ENCODE peak calls at places on chromosomes 6 and 20, in five cellular contexts. R is stomach; F is heart left ventricle; V is adrenal gland; U is naive thymus-derived CD4-positive, alpha-beta T cell. W is an unnamed sample. For H3K27me3, the result is how much of the 10 kb centered on the place peaks cover.

GRCh38 chr20:117518-117917 is 24.9 kb upstream of the DEFB126 start:
- DNase-seq in R (no peak), F (no peak), V (no peak), U (no peak), W (no peak)

GRCh38 chr20:53779822-53780221 is 186.2 kb upstream of the ZNF217 start:
- DNase-seq in R (no peak), F (no peak), V (no peak), U (no peak), W (no peak)

GRCh38 chr20:25282034-25282781 is 34.3 kb downstream of the PYGB start:
- DNase-seq in R (peak), F (peak), V (peak), U (no peak), W (peak)

GRCh38 chr20:4956200-4956810 is 45.0 kb downstream of the SLC23A2 start:
- DNase-seq in R (no peak), F (no peak), V (no peak), U (peak), W (no peak)

GRCh38 chr6:3997144-3997770 is 81.7 kb downstream of the FAM217A start:
- DNase-seq in R (no peak), F (no peak), V (no peak), U (no peak), W (no peak)

GRCh38 chr6:155154158-155154830 is 109.5 kb upstream of the CLDN20 start:
- DNase-seq in R (no peak), F (no peak), V (no peak), U (no peak), W (no peak)

GRCh38 chr6:42569102-42570028 is 5.5 kb downstream of the UBR2 start:
- DNase-seq in R (no peak), F (no peak), V (no peak), U (no peak), W (no peak)

GRCh38 chr6:112150363-112150762 is 63.0 kb downstream of the FAM229B start:
- DNase-seq in R (no peak), F (peak), V (no peak), U (no peak), W (no peak)

GRCh38 chr6:63449714-63450113 is 122.6 kb upstream of the LOC128125822 start:
- DNase-seq in R (no peak), F (no peak), V (no peak), U (no peak), W (no peak)

GRCh38 chr6:142886431-142887170 is 58.4 kb downstream of the HIVEP2 start:
- DNase-seq in R (no peak), F (no peak), V (no peak), U (peak), W (no peak)

GRCh38 chr6:166351715-166352285 is 9.5 kb upstream of the SFT2D1 start:
- DNase-seq in R (no peak), F (no peak), V (no peak), U (no peak), W (no peak)

GRCh38 chr6:25777031-25777430 is 22.5 kb downstream of the SLC17A4 start:
- DNase-seq in R (no peak), F (no peak), V (no peak), U (no peak), W (no peak)

GRCh38 chr20:34345426-34345757 is 17.7 kb upstream of the ITCH start:
- DNase-seq in R (no peak), F (no peak), V (no peak), U (no peak), W (no peak)

GRCh38 chr6:134754013-134754690 is 195.7 kb downstream of the ALDH8A1 start:
- DNase-seq in R (no peak), F (no peak), V (no peak), U (no peak), W (no peak)

GRCh38 chr6:27237089-27237723 is 10.3 kb upstream of the PRSS16 start:
- DNase-seq in R (no peak), F (no peak), V (no peak), U (no peak), W (no peak)

GRCh38 chr20:46182271-46182670 is 64.2 kb downstream of the CD40 start:
- DNase-seq in R (no peak), F (no peak), V (no peak), U (no peak), W (no peak)

GRCh38 chr6:900716-901605 is 208.0 kb upstream of the EXOC2 start:
- DNase-seq in R (no peak), F (no peak), V (no peak), U (no peak), W (no peak)

GRCh38 chr6:33411632-33412005 is 805 bp downstream of the PHF1 start:
- DNase-seq in R (no peak), F (no peak), V (no peak), U (no peak), W (no peak)

GRCh38 chr6:26538936-26539615 is 910 bp downstream of the HMGN4 start:
- DNase-seq in R (no peak), F (no peak), V (no peak), U (no peak), W (no peak)

GRCh38 chr6:56440551-56440981 is 193.2 kb upstream of the COL21A1 start:
- DNase-seq in R (peak), F (no peak), V (no peak), U (no peak), W (no peak)

GRCh38 chr6:30913721-30914075 is 340 bp upstream of the VARS2 start:
- DNase-seq in R (no peak), F (no peak), V (no peak), U (no peak), W (no peak)

GRCh38 chr6:57089265-57089664 is 723 bp upstream of the ZNF451 start:
- DNase-seq in R (no peak), F (no peak), V (no peak), U (no peak), W (no peak)

GRCh38 chr6:35318200-35318844 is 20.7 kb downstream of the DEF6 start:
- DNase-seq in R (peak), F (peak), V (peak), U (no peak), W (peak)

GRCh38 chr6:162239330-162239729 is 488.2 kb downstream of the PRKN start:
- DNase-seq in R (no peak), F (no peak), V (no peak), U (no peak), W (no peak)

GRCh38 chr6:75077694-75078093 is 128.2 kb downstream of the COL12A1 start:
- DNase-seq in R (no peak), F (no peak), V (no peak), U (no peak), W (no peak)

GRCh38 chr6:122818866-122819265 is 29.8 kb downstream of the SMPDL3A start:
- DNase-seq in R (no peak), F (no peak), V (no peak), U (no peak), W (no peak)

GRCh38 chr6:40457261-40457660 is 129.9 kb downstream of the LRFN2 start:
- DNase-seq in R (no peak), F (no peak), V (no peak), U (no peak), W (no peak)

GRCh38 chr6:83472767-83473166 is 39.6 kb upstream of the PRSS35 start:
- DNase-seq in R (no peak), F (no peak), V (no peak), U (no peak), W (no peak)

GRCh38 chr6:168121308-168121665 is 42.3 kb upstream of the FRMD1 start:
- DNase-seq in R (no peak), F (no peak), V (no peak), U (no peak), W (peak)

GRCh38 chr6:16759181-16759645 is 2.0 kb downstream of the ATXN1 start:
- DNase-seq in R (no peak), F (no peak), V (no peak), U (peak), W (no peak)

GRCh38 chr20:44057698-44058675 is 129.0 kb downstream of the JPH2 start:
- DNase-seq in R (no peak), F (no peak), V (no peak), U (no peak), W (no peak)

GRCh38 chr20:5168582-5169396 is 42.0 kb downstream of the CDS2 start:
- DNase-seq in R (no peak), F (peak), V (no peak), U (no peak), W (peak)

GRCh38 chr6:163735076-163735475 is 320.6 kb downstream of the QKI start:
- DNase-seq in R (no peak), F (no peak), V (no peak), U (no peak), W (no peak)

GRCh38 chr6:40353967-40354452 is 233.2 kb downstream of the LRFN2 start:
- DNase-seq in R (no peak), F (no peak), V (no peak), U (no peak), W (no peak)

GRCh38 chr6:158211273-158212055 is 43.3 kb downstream of the GTF2H5 start:
- DNase-seq in R (no peak), F (no peak), V (no peak), U (no peak), W (no peak)

GRCh38 chr6:37965964-37966676 is 146.6 kb downstream of the ZFAND3 start:
- DNase-seq in R (no peak), F (no peak), V (no peak), U (no peak), W (no peak)

DNA sequence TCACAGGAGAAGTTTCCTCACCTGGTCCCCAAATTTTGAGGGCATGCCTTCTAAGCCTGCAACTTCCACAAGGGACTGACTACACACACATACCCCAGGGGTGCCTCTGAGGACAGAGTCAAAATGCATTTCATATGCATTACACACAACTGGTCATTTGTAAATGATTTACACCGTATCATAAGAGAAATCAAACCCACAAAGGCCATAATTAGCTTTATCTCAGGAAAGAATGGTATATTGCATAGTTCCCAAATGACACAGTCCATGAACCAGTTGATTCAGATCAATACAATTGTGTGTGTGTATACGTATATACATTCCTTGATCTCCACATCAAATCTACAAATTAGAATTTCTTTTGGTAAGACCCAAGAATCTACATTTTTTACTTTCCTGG is 203.3 kb upstream of the PRDM1 start:
- DNase-seq in R (no peak), F (no peak), V (no peak), U (no peak), W (no peak)
- H3K27me3 ChIP-seq in R (under half), F (under half), V (under half), U (under half), W (under half)

DNA sequence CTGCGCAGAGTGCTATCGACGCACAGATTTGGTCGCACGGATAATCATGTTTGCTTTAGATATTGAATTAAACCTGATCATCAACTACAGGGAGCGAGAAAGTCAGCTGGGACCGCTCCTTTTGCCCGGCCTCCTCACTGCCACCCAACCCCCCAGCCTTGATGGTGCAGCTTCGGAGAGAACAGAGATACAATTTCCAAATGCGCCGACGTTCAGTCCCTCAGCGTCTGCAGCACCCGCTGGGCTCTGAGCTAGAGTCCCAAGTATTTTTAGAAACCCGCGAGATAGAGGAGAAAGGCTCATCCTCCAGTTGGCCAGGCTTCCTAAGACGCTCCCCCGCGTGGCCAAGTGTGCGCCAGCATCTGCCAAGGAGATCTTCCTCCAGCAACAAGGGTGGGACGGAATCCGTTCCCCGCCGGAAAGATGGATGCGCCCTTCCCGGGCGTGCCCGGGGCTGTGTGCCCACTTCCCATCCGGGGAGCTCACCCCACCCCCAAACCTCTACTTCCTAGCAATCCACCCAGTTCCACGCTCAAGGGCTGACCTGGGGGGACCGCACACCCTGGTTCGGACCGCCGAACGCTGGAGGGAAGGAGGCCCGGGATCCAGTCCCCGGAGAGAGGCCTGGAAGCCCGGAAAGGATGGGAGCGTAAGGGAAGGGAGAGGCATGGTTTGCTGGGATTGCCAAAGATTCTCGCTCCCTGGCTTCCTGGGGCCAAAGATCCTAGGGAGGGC is 4.1 kb downstream of the NKX2-2 start:
- DNase-seq in R (no peak), F (no peak), V (no peak), U (no peak), W (no peak)
- H3K27me3 ChIP-seq in R (half or more), F (half or more), V (half or more), U (under half), W (under half)

GRCh38 chr20:63028461-63028921 is 21.7 kb upstream of the BHLHE23 start:
- DNase-seq in R (no peak), F (no peak), V (no peak), U (no peak), W (peak)

GRCh38 chr20:63026582-63027424 is 20.0 kb upstream of the BHLHE23 start:
- DNase-seq in R (no peak), F (no peak), V (no peak), U (no peak), W (peak)

GRCh38 chr20:63029358-63030121 is 22.8 kb upstream of the BHLHE23 start:
- DNase-seq in R (no peak), F (peak), V (no peak), U (no peak), W (peak)

GRCh38 chr20:63025534-63026331 is 19.0 kb upstream of the BHLHE23 start:
- DNase-seq in R (no peak), F (no peak), V (no peak), U (peak), W (peak)

GRCh38 chr20:63027425-63028389 is 20.9 kb upstream of the BHLHE23 start:
- DNase-seq in R (no peak), F (no peak), V (no peak), U (no peak), W (peak)
- H3K27me3 ChIP-seq in R (half or more), F (half or more), V (half or more), U (under half), W (under half)

DNA sequence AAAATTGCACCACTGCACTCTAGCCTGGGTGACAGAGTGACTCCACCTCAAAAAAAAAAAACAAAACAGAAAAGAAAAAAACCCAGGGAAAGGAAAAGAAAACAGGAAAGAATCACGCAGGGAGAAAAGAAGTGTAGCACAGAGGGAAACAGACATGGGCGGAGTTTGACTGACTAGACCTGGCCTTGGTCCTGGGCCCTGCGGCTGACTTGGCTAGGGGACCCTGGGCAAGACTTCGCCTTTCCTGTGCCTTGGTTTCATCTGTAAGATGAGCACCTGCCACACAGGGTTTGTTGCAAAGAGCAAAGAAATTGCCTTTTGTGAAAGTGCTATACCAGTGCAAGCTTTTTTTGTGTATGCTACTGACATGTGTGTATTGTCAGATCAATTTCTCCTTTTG is 71.3 kb upstream of the KCNG1 start:
- DNase-seq in R (no peak), F (no peak), V (no peak), U (no peak), W (no peak)
- H3K27me3 ChIP-seq in R (under half), F (half or more), V (under half), U (under half), W (under half)

DNA sequence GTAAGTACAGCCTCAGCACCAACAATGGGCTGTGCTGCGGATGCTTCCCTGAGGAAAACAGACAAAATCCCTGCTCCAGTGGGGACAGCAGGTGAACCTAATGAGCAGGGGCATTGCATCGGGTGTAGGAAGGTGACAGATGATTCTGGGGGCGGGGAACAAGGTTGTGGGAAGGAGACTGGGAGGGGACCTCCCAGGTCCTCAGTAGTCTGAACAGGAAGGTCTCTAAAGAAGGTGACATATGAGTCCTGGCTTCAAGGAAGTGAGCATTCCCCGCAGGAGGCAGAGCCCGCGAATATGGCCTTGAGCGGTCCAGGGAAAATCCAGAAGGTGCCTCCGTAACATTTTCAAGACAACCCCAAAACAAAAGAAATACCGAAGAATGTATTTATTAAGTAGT is 19.4 kb downstream of the ULBP1 start:
- DNase-seq in R (no peak), F (no peak), V (no peak), U (no peak), W (no peak)
- H3K27me3 ChIP-seq in R (half or more), F (half or more), V (under half), U (under half), W (under half)

W was measured in aorta.